ENCODE peak calls at places on chromosomes 16 and 17, in four cellular contexts. One of them, this sample, is unnamed.

GRCh38 chr16:22007509-22008214 is at the start of gene MOSMO:
- DNase-seq in AG04449: no peak
- DNase-seq in H1: peak
- DNase-seq in upper lobe of left lung: peak
- DNase-seq in this sample: peak

GRCh38 chr16:2278272-2278608 is 10.3 kb upstream of the RNPS1 start:
- DNase-seq in AG04449: no peak
- DNase-seq in H1: no peak
- DNase-seq in upper lobe of left lung: no peak
- DNase-seq in this sample: no peak

GRCh38 chr17:27577124-27577761 is 53.7 kb upstream of the LGALS9 start:
- DNase-seq in AG04449: no peak
- DNase-seq in H1: peak
- DNase-seq in upper lobe of left lung: peak
- DNase-seq in this sample: no peak

GRCh38 chr17:44222112-44222869 is 2.8 kb upstream of the UBTF start:
- DNase-seq in AG04449: no peak
- DNase-seq in H1: peak
- DNase-seq in upper lobe of left lung: peak
- DNase-seq in this sample: peak

GRCh38 chr16:86554599-86554916 is 477 bp downstream of the MTHFSD start:
- DNase-seq in AG04449: no peak
- DNase-seq in H1: no peak
- DNase-seq in upper lobe of left lung: no peak
- DNase-seq in this sample: no peak

GRCh38 chr16:68707341-68708152 is 29.5 kb upstream of the CDH1 start:
- DNase-seq in AG04449: no peak
- DNase-seq in H1: peak
- DNase-seq in upper lobe of left lung: peak
- DNase-seq in this sample: no peak

GRCh38 chr16:88484505-88485365 is 31.7 kb downstream of the ZFPM1 start:
- DNase-seq in AG04449: no peak
- DNase-seq in H1: no peak
- DNase-seq in upper lobe of left lung: no peak
- DNase-seq in this sample: no peak

GRCh38 chr16:73768786-73769203 is 527.8 kb upstream of the PSMD7 start:
- DNase-seq in AG04449: no peak
- DNase-seq in H1: no peak
- DNase-seq in upper lobe of left lung: no peak
- DNase-seq in this sample: no peak

GRCh38 chr17:81869221-81870154 is 1.6 kb downstream of the ARHGDIA start:
- DNase-seq in AG04449: no peak
- DNase-seq in H1: peak
- DNase-seq in upper lobe of left lung: no peak
- DNase-seq in this sample: peak

GRCh38 chr17:7825206-7825980 is 8.6 kb upstream of the KDM6B start:
- DNase-seq in AG04449: no peak
- DNase-seq in H1: no peak
- DNase-seq in upper lobe of left lung: no peak
- DNase-seq in this sample: no peak

GRCh38 chr16:57500578-57501111 is 14.4 kb upstream of the DOK4 start:
- DNase-seq in AG04449: no peak
- DNase-seq in H1: no peak
- DNase-seq in upper lobe of left lung: peak
- DNase-seq in this sample: no peak

GRCh38 chr17:1211287-1211686 is 31.5 kb upstream of the ABR start:
- DNase-seq in AG04449: no peak
- DNase-seq in H1: no peak
- DNase-seq in upper lobe of left lung: no peak
- DNase-seq in this sample: no peak

GRCh38 chr16:72924918-72925630 is 122.9 kb downstream of the ZFHX3 start:
- DNase-seq in AG04449: no peak
- DNase-seq in H1: no peak
- DNase-seq in upper lobe of left lung: peak
- DNase-seq in this sample: no peak

GRCh38 chr16:10240854-10241613 is 58.8 kb upstream of the GRIN2A start:
- DNase-seq in AG04449: no peak
- DNase-seq in H1: no peak
- DNase-seq in upper lobe of left lung: no peak
- DNase-seq in this sample: no peak

GRCh38 chr16:2860826-2861567 is 3.0 kb upstream of the PRSS22 start:
- DNase-seq in AG04449: no peak
- DNase-seq in H1: no peak
- DNase-seq in upper lobe of left lung: no peak
- DNase-seq in this sample: no peak

GRCh38 chr16:67548265-67549126 is 13.8 kb upstream of the CTCF start:
- DNase-seq in AG04449: no peak
- DNase-seq in H1: no peak
- DNase-seq in upper lobe of left lung: no peak
- DNase-seq in this sample: no peak

GRCh38 chr17:50794361-50794760 is 27.0 kb upstream of the ANKRD40CL start:
- DNase-seq in AG04449: no peak
- DNase-seq in H1: no peak
- DNase-seq in upper lobe of left lung: no peak
- DNase-seq in this sample: no peak

GRCh38 chr17:32697728-32698625 is 178.9 kb downstream of the MYO1D start:
- DNase-seq in AG04449: no peak
- DNase-seq in H1: no peak
- DNase-seq in upper lobe of left lung: no peak
- DNase-seq in this sample: no peak

GRCh38 chr16:53053967-53054669 is 673 bp upstream of the CHD9 start:
- DNase-seq in AG04449: no peak
- DNase-seq in H1: no peak
- DNase-seq in upper lobe of left lung: peak
- DNase-seq in this sample: no peak

GRCh38 chr16:70805787-70806186 is 4.8 kb upstream of the VAC14 start:
- DNase-seq in AG04449: peak
- DNase-seq in H1: no peak
- DNase-seq in upper lobe of left lung: no peak
- DNase-seq in this sample: no peak

GRCh38 chr17:83057793-83058477 is 21.5 kb upstream of the METRNL start:
- DNase-seq in AG04449: no peak
- DNase-seq in H1: no peak
- DNase-seq in upper lobe of left lung: no peak
- DNase-seq in this sample: peak

GRCh38 chr17:50322271-50322670 is 23.7 kb upstream of the XYLT2 start:
- DNase-seq in AG04449: no peak
- DNase-seq in H1: no peak
- DNase-seq in upper lobe of left lung: no peak
- DNase-seq in this sample: no peak

GRCh38 chr16:8712589-8713361 is 38.4 kb downstream of the ABAT start:
- DNase-seq in AG04449: no peak
- DNase-seq in H1: peak
- DNase-seq in upper lobe of left lung: no peak
- DNase-seq in this sample: no peak

GRCh38 chr16:8716052-8716451 is 41.6 kb downstream of the ABAT start:
- DNase-seq in AG04449: no peak
- DNase-seq in H1: no peak
- DNase-seq in upper lobe of left lung: no peak
- DNase-seq in this sample: no peak

GRCh38 chr16:8716592-8716991 is 42.2 kb downstream of the ABAT start:
- DNase-seq in AG04449: no peak
- DNase-seq in H1: no peak
- DNase-seq in upper lobe of left lung: no peak
- DNase-seq in this sample: no peak

GRCh38 chr16:8713635-8714097 is 39.2 kb downstream of the ABAT start:
- DNase-seq in AG04449: no peak
- DNase-seq in H1: no peak
- DNase-seq in upper lobe of left lung: no peak
- DNase-seq in this sample: no peak

DNA sequence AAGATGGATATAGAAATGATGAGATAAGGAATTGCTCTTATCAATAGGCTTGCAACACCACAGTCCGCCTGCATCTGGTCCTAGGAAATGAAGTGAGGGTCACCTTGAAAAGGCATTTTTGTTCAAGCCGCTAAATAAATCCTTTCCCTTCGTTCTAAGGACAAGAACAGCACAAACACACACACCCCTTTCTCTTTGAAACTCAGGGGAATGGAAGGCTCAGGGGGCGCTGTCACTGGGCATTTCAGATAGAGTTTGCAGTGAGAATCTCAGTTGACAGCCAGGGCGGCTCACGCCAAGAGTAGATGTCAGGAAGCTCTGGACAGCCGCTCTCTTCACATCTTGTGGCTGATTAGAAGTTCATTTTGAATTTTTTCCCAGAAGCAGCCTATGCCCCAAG is 39.7 kb downstream of the ABAT start:
- DNase-seq in AG04449: no peak
- DNase-seq in H1: no peak
- DNase-seq in upper lobe of left lung: no peak
- DNase-seq in this sample: no peak
- TF ChIP-seq CTCF in AG04449: no peak
- TF ChIP-seq CTCF in H1: peak
- TF ChIP-seq CTCF in upper lobe of left lung: no peak
- TF ChIP-seq CTCF in this sample: no peak

GRCh38 chr16:19389246-19389645 is 28.4 kb upstream of the TMC5 start:
- DNase-seq in AG04449: no peak
- DNase-seq in H1: peak
- DNase-seq in upper lobe of left lung: peak
- DNase-seq in this sample: peak
- TF ChIP-seq CTCF in AG04449: peak
- TF ChIP-seq CTCF in H1: peak
- TF ChIP-seq CTCF in upper lobe of left lung: peak
- TF ChIP-seq CTCF in this sample: no peak

DNA sequence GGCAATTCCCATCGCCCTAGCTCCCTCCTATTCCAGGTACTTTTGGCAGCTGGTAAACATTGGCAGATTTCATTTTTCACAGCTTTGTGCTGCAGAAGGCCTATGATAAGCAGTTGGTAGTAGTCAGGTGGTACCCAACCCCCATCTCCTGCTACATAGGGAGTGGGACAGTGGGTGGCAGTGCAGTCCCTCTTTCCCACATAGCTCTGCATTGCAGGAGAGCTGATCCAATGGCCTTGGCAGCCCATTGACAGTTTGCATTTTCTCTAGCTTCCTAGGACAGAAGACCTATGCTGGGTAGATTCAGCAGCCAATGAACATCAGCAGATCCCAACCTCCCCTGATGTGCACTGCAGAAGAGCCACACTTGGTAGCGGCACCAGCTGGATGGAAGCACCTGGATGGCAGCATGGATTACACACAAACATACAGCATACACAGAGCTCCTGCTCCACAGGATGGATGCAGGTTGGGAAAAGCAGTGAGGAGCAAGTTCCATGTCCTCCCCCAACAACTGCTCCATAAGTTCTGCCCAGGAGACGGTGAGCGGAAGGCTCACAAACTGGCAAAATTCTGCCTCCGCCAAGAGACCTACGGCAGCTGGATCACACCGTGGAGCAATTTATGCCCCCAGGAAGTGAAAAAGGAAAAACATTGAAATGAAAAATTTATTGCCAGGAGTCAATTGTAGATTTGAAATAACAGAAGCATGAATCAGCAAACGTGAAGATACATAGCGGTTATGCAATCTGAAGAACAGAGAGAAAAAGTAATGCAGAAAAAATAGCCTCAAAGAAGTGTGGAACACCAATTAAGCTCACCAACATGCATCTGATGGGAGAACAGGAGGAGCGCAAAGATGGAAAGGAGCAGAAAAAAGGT is 95.7 kb downstream of the CACNG1 start:
- DNase-seq in AG04449: no peak
- DNase-seq in H1: no peak
- DNase-seq in upper lobe of left lung: no peak
- DNase-seq in this sample: no peak
- TF ChIP-seq CTCF in AG04449: no peak
- TF ChIP-seq CTCF in H1: peak
- TF ChIP-seq CTCF in upper lobe of left lung: no peak
- TF ChIP-seq CTCF in this sample: no peak

DNA sequence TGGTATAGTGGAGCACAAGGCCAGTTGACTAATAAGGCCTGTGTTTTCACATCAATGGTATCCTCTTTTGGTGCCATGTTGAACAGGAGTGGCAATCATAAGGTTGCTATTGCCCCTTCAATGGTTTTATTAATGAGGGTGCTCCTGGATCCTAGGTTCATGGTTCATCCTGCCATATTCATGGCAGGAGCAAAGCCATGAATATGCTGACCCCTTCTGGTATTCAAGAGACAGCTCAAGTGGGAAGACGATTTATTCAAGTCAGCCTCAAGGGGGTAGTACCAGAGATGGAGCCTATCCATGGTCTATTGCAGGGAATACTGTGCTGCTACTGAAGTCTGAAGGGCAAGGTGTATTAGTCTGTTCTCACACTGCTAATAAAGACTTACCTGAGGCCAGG is 2.6 kb downstream of the ABCA9 start:
- DNase-seq in AG04449: no peak
- DNase-seq in H1: no peak
- DNase-seq in upper lobe of left lung: no peak
- DNase-seq in this sample: no peak
- TF ChIP-seq CTCF in AG04449: no peak
- TF ChIP-seq CTCF in H1: peak
- TF ChIP-seq CTCF in upper lobe of left lung: peak
- TF ChIP-seq CTCF in this sample: no peak

GRCh38 chr17:66025551-66025950 is 166.4 kb downstream of the CEP112 start:
- DNase-seq in AG04449: peak
- DNase-seq in H1: no peak
- DNase-seq in upper lobe of left lung: no peak
- DNase-seq in this sample: no peak

GRCh38 chr17:66016231-66016630 is 175.7 kb downstream of the CEP112 start:
- DNase-seq in AG04449: no peak
- DNase-seq in H1: no peak
- DNase-seq in upper lobe of left lung: no peak
- DNase-seq in this sample: no peak

GRCh38 chr17:66018786-66019185 is 173.1 kb downstream of the CEP112 start:
- DNase-seq in AG04449: no peak
- DNase-seq in H1: no peak
- DNase-seq in upper lobe of left lung: no peak
- DNase-seq in this sample: no peak

GRCh38 chr17:66021757-66022156 is 170.2 kb downstream of the CEP112 start:
- DNase-seq in AG04449: no peak
- DNase-seq in H1: no peak
- DNase-seq in upper lobe of left lung: no peak
- DNase-seq in this sample: no peak
- TF ChIP-seq CTCF in AG04449: no peak
- TF ChIP-seq CTCF in H1: peak
- TF ChIP-seq CTCF in upper lobe of left lung: no peak
- TF ChIP-seq CTCF in this sample: no peak

This sample was measured in activated B cell treated with CpG ODN at 0.5 μM for 24 hours.